ENCODE peak calls at places on chromosomes 13 and 19, in four cellular contexts. W, Q, H and C are unnamed samples.

GRCh38 chr13:44739539-44739938 is 163.4 kb upstream of the TSC22D1 start:
- DNase-seq in W (no peak), Q (no peak), H (no peak), C (no peak)

GRCh38 chr13:106343831-106344230 is 191.6 kb downstream of the EFNB2 start:
- DNase-seq in W (no peak), Q (no peak), H (no peak), C (no peak)

GRCh38 chr13:47858678-47859050 is 142.4 kb downstream of the SUCLA2 start:
- DNase-seq in W (no peak), Q (no peak), H (no peak), C (no peak)

GRCh38 chr19:18230941-18231734 is 4.9 kb upstream of the PDE4C start:
- DNase-seq in W (no peak), Q (no peak), H (no peak), C (no peak)

GRCh38 chr19:39746836-39747529 is 9.2 kb upstream of the CLC start:
- DNase-seq in W (no peak), Q (no peak), H (no peak), C (no peak)

GRCh38 chr13:85503797-85504196 is 295.4 kb downstream of the SLITRK6 start:
- DNase-seq in W (no peak), Q (no peak), H (no peak), C (no peak)

GRCh38 chr13:93472296-93472695 is 245.7 kb downstream of the GPC6 start:
- DNase-seq in W (no peak), Q (no peak), H (no peak), C (no peak)

GRCh38 chr19:48004236-48004635 is 9.8 kb downstream of the ELSPBP1 start:
- DNase-seq in W (no peak), Q (no peak), H (no peak), C (no peak)

GRCh38 chr13:31431722-31432137 is 232.0 kb downstream of the B3GLCT start:
- DNase-seq in W (peak), Q (peak), H (peak), C (no peak)

GRCh38 chr13:74575729-74576125 is 441.5 kb upstream of the KLF12 start:
- DNase-seq in W (no peak), Q (no peak), H (peak), C (no peak)
- TF ChIP-seq CBX5 in W (no peak), Q (no peak), H (no peak), C (no peak)

GRCh38 chr13:52016296-52016695 is 4.1 kb downstream of the ALG11 start:
- DNase-seq in W (no peak), Q (no peak), H (no peak), C (no peak)

GRCh38 chr13:52009985-52010384 is 1.3 kb downstream of the ATP7B start:
- DNase-seq in W (no peak), Q (no peak), H (no peak), C (no peak)

GRCh38 chr13:52010890-52011689 is at the start of gene ATP7B:
- DNase-seq in W (no peak), Q (peak), H (peak), C (no peak)

GRCh38 chr13:52011690-52012511 is at the start of gene ALG11:
- DNase-seq in W (peak), Q (peak), H (peak), C (peak)

GRCh38 chr13:52012512-52012836 is 276 bp downstream of the ALG11 start:
- DNase-seq in W (no peak), Q (no peak), H (no peak), C (no peak)
- TF ChIP-seq CBX5 in W (no peak), Q (no peak), H (no peak), C (no peak)

DNA sequence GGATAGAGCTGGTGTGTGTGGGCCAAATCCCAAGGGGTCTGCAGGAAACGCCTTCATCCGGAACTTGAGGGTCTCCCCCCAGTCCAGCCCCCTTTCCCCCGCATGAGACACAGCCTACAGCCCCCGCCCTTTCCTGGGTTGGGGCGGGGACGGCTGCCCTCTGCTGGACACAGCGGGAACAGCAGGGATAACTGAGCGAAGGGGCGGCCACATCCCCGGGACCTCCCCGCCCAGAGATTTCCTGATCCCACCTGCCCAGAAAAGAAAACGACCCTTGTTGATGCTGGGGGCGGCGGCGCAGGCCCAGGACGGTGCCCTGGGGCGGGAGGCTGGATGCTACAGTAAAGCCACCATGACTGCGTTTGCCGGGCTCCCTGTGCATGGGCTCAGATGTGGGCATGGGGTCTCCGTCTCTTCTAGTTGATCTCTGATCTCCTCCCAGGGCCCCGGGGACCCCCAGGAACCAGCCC is 14.2 kb downstream of the ONECUT3 start:
- DNase-seq in W (no peak), Q (no peak), H (peak), C (no peak)
- TF ChIP-seq CBX5 in W (no peak), Q (no peak), H (no peak), C (no peak)

DNA sequence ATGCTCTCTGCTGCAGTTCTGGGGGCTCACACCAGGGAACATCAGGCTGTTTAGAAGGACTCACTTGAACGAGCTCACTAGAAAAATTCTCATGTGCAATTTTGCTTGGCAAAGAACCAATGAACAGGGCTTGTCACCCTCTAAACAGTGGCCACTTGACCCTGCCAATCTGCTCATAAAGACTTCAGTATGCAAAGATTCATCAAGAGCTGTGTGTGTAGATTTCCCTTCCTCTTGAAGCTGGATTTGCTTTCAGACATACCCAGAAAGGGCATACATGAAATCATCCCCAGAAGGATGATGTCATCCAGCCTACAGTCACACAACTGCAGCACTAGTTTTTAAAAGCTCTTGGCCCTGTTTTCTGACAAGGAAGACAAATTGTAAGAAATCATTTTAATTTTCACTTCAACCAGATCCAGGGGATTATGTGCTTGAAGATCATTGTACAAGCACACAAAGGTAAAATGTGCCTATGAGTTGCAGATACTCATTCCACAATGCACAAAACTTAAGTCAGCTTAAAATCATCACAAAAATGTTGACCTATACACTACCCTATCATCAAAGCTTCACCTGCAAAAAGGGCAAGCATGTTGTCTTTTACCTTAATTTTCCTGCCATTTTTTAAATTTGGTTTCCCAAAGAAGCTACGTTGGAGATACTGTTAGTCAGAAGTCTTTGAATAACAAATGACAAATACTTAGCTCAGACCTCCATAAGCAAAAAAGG is 5.2 kb upstream of the STK24 start:
- DNase-seq in W (no peak), Q (no peak), H (no peak), C (no peak)
- TF ChIP-seq CBX5 in W (no peak), Q (no peak), H (no peak), C (no peak)

DNA sequence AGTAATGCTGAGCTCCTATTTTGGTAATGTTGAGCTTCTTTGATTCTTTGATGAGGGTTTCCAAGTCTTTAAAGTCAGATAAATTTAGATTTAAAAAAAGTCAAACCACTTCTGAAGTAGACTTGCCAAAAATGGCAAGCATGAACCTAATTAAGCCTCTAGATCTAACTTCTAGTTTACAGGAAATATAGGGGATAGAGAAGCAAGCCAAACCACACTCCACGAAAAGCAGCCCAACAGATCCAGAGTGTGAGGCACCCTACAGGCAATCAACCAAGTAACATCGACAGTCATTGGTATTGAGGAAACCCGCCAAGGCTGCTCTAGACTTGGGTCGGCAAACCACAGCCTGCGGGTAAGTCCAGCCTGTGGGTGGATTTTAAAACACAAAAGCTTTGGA is 3.7 kb downstream of the GGACT start:
- DNase-seq in W (no peak), Q (no peak), H (no peak), C (no peak)
- TF ChIP-seq CBX5 in W (no peak), Q (no peak), H (no peak), C (no peak)

GRCh38 chr13:41709511-41709910 is 251.4 kb downstream of the VWA8 start:
- DNase-seq in W (no peak), Q (no peak), H (no peak), C (no peak)
- TF ChIP-seq CBX5 in W (no peak), Q (no peak), H (no peak), C (no peak)

DNA sequence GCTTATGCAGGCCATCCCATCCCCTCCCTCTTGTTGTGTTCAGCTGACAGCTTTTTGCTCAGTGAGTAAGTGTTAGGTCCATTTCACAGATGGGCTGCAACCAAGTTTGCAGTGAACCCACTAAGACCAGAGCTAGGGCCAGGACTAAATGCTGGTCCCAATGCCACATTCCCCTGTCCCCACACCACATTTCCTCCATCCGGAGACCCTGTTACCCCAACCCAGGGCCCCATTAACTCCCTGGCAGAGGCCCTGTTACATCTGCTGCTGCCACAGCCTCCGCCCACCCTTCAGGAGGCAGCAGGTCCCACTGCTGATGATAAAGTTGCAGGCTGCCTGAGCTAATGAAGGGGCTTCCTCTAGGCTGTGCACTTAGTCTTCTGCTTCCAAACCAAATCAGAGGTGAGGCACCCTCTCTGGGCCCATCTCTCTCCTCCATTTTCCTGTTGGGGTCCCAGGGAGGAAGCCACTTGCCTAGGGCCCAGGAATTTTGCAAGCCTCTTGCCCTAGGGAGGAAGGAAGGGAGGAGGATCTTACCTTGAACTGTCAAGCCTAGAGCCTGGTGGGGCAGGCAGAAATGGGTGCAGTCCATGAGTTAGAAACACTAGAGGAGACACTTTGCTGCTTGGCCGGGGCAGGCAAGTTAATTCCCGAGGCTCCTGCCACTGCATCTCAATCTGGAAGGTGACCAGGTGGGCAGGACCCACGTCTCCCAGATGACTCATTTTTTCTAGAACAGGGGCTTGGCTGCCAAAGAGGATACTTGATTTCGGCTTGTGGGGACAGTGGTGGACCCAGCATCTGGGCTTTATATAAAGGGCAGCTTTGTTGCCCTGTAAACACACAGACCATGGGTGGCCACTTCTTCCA is 3.4 kb upstream of the USF2 start:
- DNase-seq in W (no peak), Q (no peak), H (no peak), C (no peak)
- TF ChIP-seq CBX5 in W (no peak), Q (no peak), H (no peak), C (no peak)

GRCh38 chr13:111385182-111385857 is 64.9 kb downstream of the TEX29 start:
- DNase-seq in W (no peak), Q (no peak), H (no peak), C (no peak)
- TF ChIP-seq CBX5 in W (no peak), Q (no peak), H (no peak), C (no peak)

GRCh38 chr13:112455476-112456059 is 79.4 kb downstream of the SPACA7 start:
- DNase-seq in W (no peak), Q (no peak), H (no peak), C (no peak)
- TF ChIP-seq CBX5 in W (no peak), Q (no peak), H (no peak), C (no peak)